ENCODE peak calls at places on chromosomes 7 and 10, in six cellular contexts. J is T-helper 9 cell, X is hippocampal formation, B is ureter, W is psoas muscle, K is ELR. C is an unnamed sample.

GRCh38 chr10:71921319-71922027 is 42.7 kb upstream of the CHST3 start:
- DNase-seq in J (no peak), X (peak), B (peak), W (peak), K (peak), C (no peak)

GRCh38 chr10:59580257-59580863 is 129.3 kb downstream of the SLC16A9 start:
- DNase-seq in J (no peak), X (no peak), B (no peak), W (no peak), K (peak), C (no peak)

GRCh38 chr7:44402401-44403096 is 77.2 kb upstream of the CAMK2B start:
- DNase-seq in J (no peak), X (no peak), B (no peak), W (no peak), K (no peak), C (no peak)

GRCh38 chr10:52031771-52032170 is 282.3 kb upstream of the DKK1 start:
- DNase-seq in J (no peak), X (no peak), B (no peak), W (no peak), K (no peak), C (no peak)

GRCh38 chr10:86936661-86937501 is 20.5 kb downstream of the MMRN2 start:
- DNase-seq in J (no peak), X (no peak), B (no peak), W (no peak), K (peak), C (peak)

GRCh38 chr7:105941596-105941995 is 21.5 kb upstream of the CDHR3 start:
- DNase-seq in J (no peak), X (no peak), B (no peak), W (no peak), K (no peak), C (no peak)

GRCh38 chr10:118218562-118218961 is 123.6 kb downstream of the FAM204A start:
- DNase-seq in J (no peak), X (no peak), B (no peak), W (no peak), K (no peak), C (no peak)

GRCh38 chr7:155763122-155763521 is 49.1 kb downstream of the SHH start:
- DNase-seq in J (no peak), X (no peak), B (no peak), W (no peak), K (no peak), C (no peak)

GRCh38 chr10:71963756-71964668 is at the start of gene CHST3:
- DNase-seq in J (no peak), X (peak), B (peak), W (peak), K (peak), C (peak)

GRCh38 chr10:101896466-101896865 is 52.9 kb upstream of the KCNIP2 start:
- DNase-seq in J (no peak), X (no peak), B (no peak), W (no peak), K (peak), C (no peak)

C was measured in A172.